ENCODE peak calls at places on chromosome 16, in nine cellular contexts. A is body of pancreas, S is sigmoid colon, K is tibial nerve, W is endothelial cell of umbilical vein, X is uterus, B is testis, T is A549, F is esophagus squamous epithelium. N is an unnamed sample.

GRCh38 chr16:13902677-13903076 is 17.3 kb upstream of the ERCC4 start:
- DNase-seq in W (peak), F (no peak), A (peak), S (no peak), X (no peak), T (no peak), K (no peak), B (no peak), N (no peak)

GRCh38 chr16:51553314-51553713 is 402.2 kb upstream of the SALL1 start:
- DNase-seq in T (no peak), K (no peak), B (no peak), S (no peak), W (no peak), A (no peak), F (no peak), X (no peak), N (no peak)

GRCh38 chr16:1993731-1994131 is 4.0 kb downstream of the SYNGR3 start:
- DNase-seq in T (peak), F (no peak), X (no peak), S (no peak), A (no peak), W (no peak), B (no peak), K (no peak), N (no peak)

GRCh38 chr16:2913603-2914002 is 1.9 kb downstream of the FLYWCH1 start:
- DNase-seq in X (no peak), T (no peak), S (no peak), K (no peak), A (no peak), B (no peak), F (no peak), W (no peak), N (no peak)

GRCh38 chr16:20925780-20926179 is 25.2 kb downstream of the LYRM1 start:
- DNase-seq in B (no peak), T (no peak), X (no peak), W (no peak), F (no peak), K (no peak), A (no peak), S (no peak), N (no peak)

GRCh38 chr16:90011908-90012501 is 7.3 kb downstream of the DBNDD1 start:
- DNase-seq in A (no peak), S (no peak), K (no peak), B (no peak), T (no peak), F (no peak), W (no peak), X (no peak), N (no peak)

GRCh38 chr16:14444979-14445810 is 184.9 kb downstream of the PARN start:
- DNase-seq in W (no peak), K (no peak), F (no peak), X (no peak), T (no peak), S (no peak), B (no peak), A (no peak), N (no peak)

GRCh38 chr16:78163772-78164391 is 64.4 kb downstream of the WWOX start:
- DNase-seq in T (no peak), K (no peak), B (no peak), F (no peak), S (no peak), A (no peak), X (no peak), W (no peak), N (no peak)

GRCh38 chr16:47732806-47733150 is 271.6 kb downstream of the PHKB start:
- DNase-seq in S (no peak), B (no peak), W (peak), X (no peak), T (peak), A (no peak), K (no peak), F (no peak), N (no peak)

GRCh38 chr16:67967183-67967955 is 1.1 kb downstream of the SLC12A4 start:
- DNase-seq in X (no peak), W (peak), F (no peak), S (no peak), K (no peak), A (no peak), B (no peak), T (no peak), N (no peak)

GRCh38 chr16:20515580-20516179 is 60.5 kb downstream of the ACSM2B start:
- DNase-seq in F (no peak), S (no peak), X (no peak), A (no peak), B (no peak), W (no peak), T (no peak), K (no peak), N (no peak)

DNA sequence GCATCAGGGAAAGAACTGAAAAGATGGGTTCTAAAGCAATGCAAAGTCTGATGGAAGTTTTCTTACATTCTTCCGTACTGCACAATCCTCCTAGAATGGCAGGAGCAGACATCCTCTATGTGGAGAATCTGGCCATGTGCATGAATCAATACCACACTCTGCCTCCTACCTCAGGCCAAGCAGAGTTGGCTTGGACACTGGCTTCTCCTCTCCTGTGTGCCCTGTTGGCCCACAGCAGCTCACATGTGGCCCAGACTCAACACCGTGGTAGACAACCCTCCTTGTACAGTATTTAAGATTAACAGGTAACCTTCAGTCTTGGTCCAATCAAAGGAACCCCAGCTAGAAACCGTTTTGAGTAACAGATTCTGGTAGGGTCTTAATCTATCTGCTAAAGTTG is 101.9 kb downstream of the ZFHX3 start:
- DNase-seq in W (no peak), T (no peak), F (no peak), K (no peak), B (no peak), A (no peak), S (peak), X (no peak), N (no peak)
- H3K27ac ChIP-seq in W (no peak), T (no peak), F (peak), K (no peak), B (no peak), A (peak), S (peak), X (no peak), N (peak)

GRCh38 chr16:70380205-70380918 is 33.7 kb downstream of the DDX19A start:
- DNase-seq in K (peak), X (peak), B (peak), F (no peak), T (peak), S (peak), A (peak), W (peak), N (peak)
- TF ChIP-seq POLR2A in K (no peak), X (no peak), B (no peak), F (no peak), T (peak), S (no peak), A (no peak), W (no peak), N (no peak)

GRCh38 chr16:85563031-85563430 is 50.1 kb upstream of the GSE1 start:
- DNase-seq in W (no peak), S (no peak), K (no peak), B (no peak), F (no peak), A (no peak), T (no peak), X (no peak), N (no peak)
- H3K27ac ChIP-seq in W (no peak), S (peak), K (peak), B (peak), F (peak), A (no peak), T (peak), X (peak), N (peak)

GRCh38 chr16:525520-526180 is 1.9 kb upstream of the CAPN15 start:
- DNase-seq in A (peak), T (peak), F (no peak), W (peak), S (no peak), B (no peak), X (no peak), K (no peak), N (no peak)
- TF ChIP-seq POLR2A in A (no peak), T (no peak), F (peak), W (no peak), S (no peak), B (no peak), X (no peak), K (no peak), N (no peak)

GRCh38 chr16:4393243-4393606 is 21.6 kb downstream of the VASN start:
- DNase-seq in W (no peak), X (no peak), K (no peak), A (peak), B (no peak), S (no peak), F (no peak), T (no peak), N (no peak)
- H3K27ac ChIP-seq in W (no peak), X (peak), K (peak), A (no peak), B (peak), S (peak), F (peak), T (peak), N (peak)

GRCh38 chr16:87833548-87833947 is 35.8 kb downstream of the SLC7A5 start:
- DNase-seq in B (no peak), T (no peak), K (no peak), W (no peak), X (no peak), A (no peak), F (no peak), S (no peak), N (no peak)

GRCh38 chr16:87836346-87836843 is 32.9 kb downstream of the SLC7A5 start:
- DNase-seq in S (no peak), X (no peak), F (no peak), T (no peak), B (no peak), K (no peak), W (no peak), A (no peak), N (no peak)

GRCh38 chr16:87834015-87834667 is 35.2 kb downstream of the SLC7A5 start:
- DNase-seq in B (peak), X (no peak), F (no peak), T (peak), A (no peak), W (no peak), K (no peak), S (no peak), N (no peak)

GRCh38 chr16:87835882-87836331 is 33.4 kb downstream of the SLC7A5 start:
- DNase-seq in S (no peak), B (no peak), W (no peak), F (no peak), T (no peak), K (no peak), X (no peak), A (no peak), N (no peak)

DNA sequence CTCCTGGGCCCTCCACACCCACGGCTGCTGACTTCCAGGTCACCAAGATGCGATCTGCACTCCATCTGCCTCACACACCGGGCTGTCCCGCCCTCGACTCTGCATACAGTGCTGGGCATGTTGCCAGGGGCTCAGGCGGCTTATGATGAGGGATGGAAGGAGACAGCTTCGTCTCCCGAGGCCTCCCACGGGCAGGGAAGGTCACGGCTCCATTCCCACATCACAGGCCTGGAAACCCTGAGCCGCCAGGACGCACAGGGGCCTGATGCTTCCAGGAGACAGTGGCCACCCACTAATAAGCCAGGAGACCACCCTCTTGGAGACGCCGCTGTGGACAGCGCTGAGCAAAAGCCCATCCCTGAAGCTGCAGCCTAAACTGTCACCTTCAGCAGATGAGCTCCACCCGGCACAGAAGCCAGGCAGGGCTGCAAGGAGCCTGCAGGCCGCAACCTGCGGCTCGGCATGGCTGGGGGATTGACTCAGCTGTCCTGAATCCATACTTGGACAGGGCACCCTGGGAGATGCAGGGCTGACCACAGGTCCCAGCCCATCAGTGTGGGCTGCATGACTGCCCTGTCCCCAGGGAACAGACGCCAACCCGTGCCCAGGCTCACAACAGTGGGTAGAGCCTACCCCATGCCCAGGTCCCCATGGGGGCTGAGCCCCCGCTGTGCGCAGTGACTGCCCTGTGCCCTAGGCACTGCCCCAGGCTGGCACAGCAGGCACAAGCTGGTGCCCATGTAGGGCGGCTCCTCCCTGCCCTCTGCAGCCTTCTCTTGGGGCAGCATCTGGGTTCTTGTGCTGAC is 34.4 kb downstream of the SLC7A5 start:
- DNase-seq in B (peak), A (no peak), T (peak), X (no peak), S (peak), F (no peak), K (no peak), W (no peak), N (peak)
- TF ChIP-seq POLR2A in B (no peak), A (no peak), T (no peak), X (no peak), S (no peak), F (no peak), K (no peak), W (no peak), N (no peak)

DNA sequence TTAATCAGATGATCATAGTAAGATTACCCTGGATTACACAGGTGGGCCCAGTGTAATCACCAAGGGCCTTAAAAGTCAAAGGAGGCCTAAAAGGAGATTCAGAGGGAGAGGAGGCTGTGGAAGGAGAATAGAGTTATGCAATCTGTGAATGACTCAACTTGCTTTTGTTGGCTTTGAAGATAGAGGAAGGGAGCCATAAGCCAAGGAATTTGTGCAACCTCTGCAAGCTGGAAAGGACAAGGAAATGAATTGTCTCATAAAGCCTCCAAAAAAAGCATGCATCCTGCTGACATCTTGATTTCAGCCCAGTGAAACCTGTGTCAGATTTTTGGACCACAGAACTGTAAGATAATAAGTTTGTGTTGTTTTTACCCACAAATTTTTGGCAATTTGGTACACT is 109.6 kb downstream of the CNTNAP4 start:
- DNase-seq in B (no peak), X (no peak), K (no peak), S (no peak), T (peak), W (no peak), A (no peak), F (no peak), N (no peak)
- H3K27ac ChIP-seq in B (no peak), X (no peak), K (no peak), S (no peak), T (no peak), W (no peak), A (no peak), F (no peak), N (no peak)

GRCh38 chr16:72013389-72013788 is 4.8 kb downstream of the DHODH start:
- DNase-seq in K (no peak), A (peak), W (no peak), B (no peak), T (no peak), X (peak), F (no peak), S (no peak), N (no peak)
- TF ChIP-seq POLR2A in K (no peak), A (no peak), W (no peak), B (no peak), T (no peak), X (no peak), F (no peak), S (no peak), N (no peak)

N was measured in heart left ventricle.